ENCODE peak calls at places on chromosomes 11 and 22, in four cellular contexts. One of them, this sample, is unnamed.

GRCh38 chr11:47220401-47220821 is 5.6 kb downstream of the DDB2 start:
- DNase-seq in NCI-H1930: no peak
- DNase-seq in lower leg skin: no peak
- DNase-seq in stimulated activated CD4-positive, alpha-beta T cell treated with anti-CD3 and anti-CD28 coated beads, Interleukin-15, amount 100 ng/mL, for 1 hour: no peak
- DNase-seq in this sample: peak

GRCh38 chr11:118996926-118997626 is 862 bp upstream of the CENATAC start:
- DNase-seq in NCI-H1930: no peak
- DNase-seq in lower leg skin: no peak
- DNase-seq in stimulated activated CD4-positive, alpha-beta T cell treated with anti-CD3 and anti-CD28 coated beads, Interleukin-15, amount 100 ng/mL, for 1 hour: no peak
- DNase-seq in this sample: no peak

GRCh38 chr11:120184946-120185677 is 25.7 kb upstream of the OAF start:
- DNase-seq in stimulated activated CD4-positive, alpha-beta T cell treated with anti-CD3 and anti-CD28 coated beads, Interleukin-15, amount 100 ng/mL, for 1 hour: no peak
- DNase-seq in lower leg skin: peak
- DNase-seq in NCI-H1930: no peak
- DNase-seq in this sample: no peak

GRCh38 chr11:74468058-74468457 is 709 bp upstream of the KCNE3 start:
- DNase-seq in NCI-H1930: no peak
- DNase-seq in lower leg skin: peak
- DNase-seq in stimulated activated CD4-positive, alpha-beta T cell treated with anti-CD3 and anti-CD28 coated beads, Interleukin-15, amount 100 ng/mL, for 1 hour: no peak
- DNase-seq in this sample: no peak

GRCh38 chr11:61602775-61603569 is 22.1 kb upstream of the SYT7 start:
- DNase-seq in stimulated activated CD4-positive, alpha-beta T cell treated with anti-CD3 and anti-CD28 coated beads, Interleukin-15, amount 100 ng/mL, for 1 hour: no peak
- DNase-seq in lower leg skin: peak
- DNase-seq in NCI-H1930: no peak
- DNase-seq in this sample: peak

GRCh38 chr22:49702068-49702397 is 125.6 kb downstream of the BRD1 start:
- DNase-seq in lower leg skin: peak
- DNase-seq in stimulated activated CD4-positive, alpha-beta T cell treated with anti-CD3 and anti-CD28 coated beads, Interleukin-15, amount 100 ng/mL, for 1 hour: no peak
- DNase-seq in NCI-H1930: no peak
- DNase-seq in this sample: no peak

GRCh38 chr22:39309881-39310714 is 9.3 kb downstream of the RPL3 start:
- DNase-seq in lower leg skin: no peak
- DNase-seq in stimulated activated CD4-positive, alpha-beta T cell treated with anti-CD3 and anti-CD28 coated beads, Interleukin-15, amount 100 ng/mL, for 1 hour: no peak
- DNase-seq in NCI-H1930: no peak
- DNase-seq in this sample: no peak

GRCh38 chr11:110093407-110094297 is 460 bp downstream of the ZC3H12C start:
- DNase-seq in stimulated activated CD4-positive, alpha-beta T cell treated with anti-CD3 and anti-CD28 coated beads, Interleukin-15, amount 100 ng/mL, for 1 hour: no peak
- DNase-seq in NCI-H1930: no peak
- DNase-seq in lower leg skin: peak
- DNase-seq in this sample: no peak

This sample was measured in fibroblast of the conjunctiva.